ENCODE peak calls at places on chromosomes 1 and 21, in four cellular contexts. Q is H9, G is IMR-90, S is mesendoderm. P is an unnamed sample.

GRCh38 chr1:41668967-41669366 is 184.5 kb upstream of the EDN2 start:
- DNase-seq in Q (no peak), G (no peak), S (no peak), P (no peak)

GRCh38 chr1:198657550-198658064 is 18.8 kb downstream of the PTPRC start:
- DNase-seq in Q (no peak), G (peak; percentile 98), S (no peak), P (no peak)

GRCh38 chr1:168428063-168428731 is 115.6 kb downstream of the XCL2 start:
- DNase-seq in Q (peak; percentile 59), G (no peak), S (peak; percentile 54), P (no peak)

GRCh38 chr1:208031316-208031931 is 120.5 kb upstream of the CD34 start:
- DNase-seq in Q (no peak), G (no peak), S (no peak), P (no peak)

GRCh38 chr1:204206121-204206520 is 7.7 kb downstream of the GOLT1A start:
- DNase-seq in Q (no peak), G (peak; percentile 33), S (no peak), P (no peak)

GRCh38 chr1:196535727-196536126 is 72.5 kb downstream of the KCNT2 start:
- DNase-seq in Q (peak; percentile 34), G (peak; percentile 39), S (peak; percentile 84), P (no peak)

GRCh38 chr21:17441370-17441769 is 71.5 kb upstream of the CXADR start:
- DNase-seq in Q (no peak), G (peak; percentile 42), S (no peak), P (no peak)

GRCh38 chr1:30104551-30104950 is 618.8 kb downstream of the MATN1 start:
- DNase-seq in Q (no peak), G (no peak), S (no peak), P (no peak)

GRCh38 chr1:85836736-85837135 is 128.5 kb upstream of the ZNHIT6 start:
- DNase-seq in Q (no peak), G (no peak), S (no peak), P (no peak)

GRCh38 chr1:5693595-5693994 is 298.6 kb downstream of the NPHP4 start:
- DNase-seq in Q (no peak), G (no peak), S (no peak), P (no peak)

GRCh38 chr1:1309525-1310385 is 1.4 kb downstream of the PUSL1 start:
- DNase-seq in Q (peak; percentile 62), G (no peak), S (no peak), P (no peak)

GRCh38 chr1:53740621-53741105 is 1.7 kb upstream of the GLIS1 start:
- DNase-seq in Q (no peak), G (peak; percentile 87), S (no peak), P (no peak)

GRCh38 chr1:93829061-93829460 is 49.9 kb downstream of the DNTTIP2 start:
- DNase-seq in Q (peak; percentile 53), G (no peak), S (no peak), P (peak; percentile 52)

GRCh38 chr1:10640079-10640578 is 156.3 kb downstream of the CASZ1 start:
- DNase-seq in Q (no peak), G (no peak), S (no peak), P (peak; percentile 79)

GRCh38 chr1:246788895-246789338 is 64.7 kb downstream of the SCCPDH start:
- DNase-seq in Q (peak; percentile 46), G (no peak), S (no peak), P (no peak)

GRCh38 chr1:27011976-27012563 is 580 bp downstream of the TENT5B start:
- DNase-seq in Q (no peak), G (no peak), S (peak; percentile 28), P (peak; percentile 45)

GRCh38 chr1:173856903-173857302 is 10.9 kb downstream of the GAS5 start:
- DNase-seq in Q (no peak), G (peak; percentile 44), S (no peak), P (no peak)

GRCh38 chr21:15210235-15210678 is 145.5 kb upstream of the NRIP1 start:
- DNase-seq in Q (peak; percentile 29), G (no peak), S (peak; percentile 26), P (no peak)

GRCh38 chr1:183480971-183481431 is 8.7 kb downstream of the SMG7 start:
- DNase-seq in Q (no peak), G (peak; percentile 19), S (peak; percentile 66), P (no peak)

GRCh38 chr1:243745361-243745760 is 104.7 kb downstream of the AKT3 start:
- DNase-seq in Q (no peak), G (peak; percentile 33), S (no peak), P (no peak)

GRCh38 chr1:204649756-204650155 is 35.8 kb downstream of the LRRN2 start:
- DNase-seq in Q (no peak), G (no peak), S (no peak), P (no peak)

GRCh38 chr1:207459008-207459407 is 4.9 kb downstream of the CR2 start:
- DNase-seq in Q (no peak), G (no peak), S (no peak), P (no peak)

GRCh38 chr1:119808491-119808890 is 2.8 kb downstream of the REG4 start:
- DNase-seq in Q (no peak), G (peak; percentile 62), S (no peak), P (no peak)

GRCh38 chr1:192005976-192006375 is 152.3 kb upstream of the RGS18 start:
- DNase-seq in Q (no peak), G (no peak), S (no peak), P (no peak)

GRCh38 chr1:152328801-152329391 is 3.9 kb upstream of the FLG start:
- DNase-seq in Q (no peak), G (no peak), S (no peak), P (no peak)

DNA sequence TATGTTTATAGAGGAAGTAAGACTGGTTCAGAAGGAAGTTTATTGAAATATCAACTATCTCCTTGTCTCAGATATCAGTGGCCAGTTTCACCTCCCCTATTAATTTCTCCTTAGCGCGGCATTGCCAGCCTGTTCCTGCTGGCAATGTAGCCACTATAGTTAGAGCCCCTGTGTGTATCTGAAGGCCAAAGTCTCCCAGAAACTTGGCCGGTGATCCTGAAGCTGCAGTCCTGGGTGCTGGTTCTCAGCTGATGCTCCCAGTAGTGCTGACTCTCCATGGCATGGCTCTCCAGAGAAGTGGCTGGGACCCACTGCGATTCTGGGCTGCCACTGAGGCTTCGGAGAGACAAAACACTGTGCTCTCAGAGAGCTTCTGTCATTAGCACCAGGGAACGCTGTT is 59.9 kb downstream of the TNN start:
- DNase-seq in Q (no peak), G (no peak), S (no peak), P (no peak)
- H2BK5ac ChIP-seq in Q (no peak overlapping the region), G (no peak overlapping the region), S (no peak overlapping the region), P (peak overlapping the region; percentile 15)

DNA sequence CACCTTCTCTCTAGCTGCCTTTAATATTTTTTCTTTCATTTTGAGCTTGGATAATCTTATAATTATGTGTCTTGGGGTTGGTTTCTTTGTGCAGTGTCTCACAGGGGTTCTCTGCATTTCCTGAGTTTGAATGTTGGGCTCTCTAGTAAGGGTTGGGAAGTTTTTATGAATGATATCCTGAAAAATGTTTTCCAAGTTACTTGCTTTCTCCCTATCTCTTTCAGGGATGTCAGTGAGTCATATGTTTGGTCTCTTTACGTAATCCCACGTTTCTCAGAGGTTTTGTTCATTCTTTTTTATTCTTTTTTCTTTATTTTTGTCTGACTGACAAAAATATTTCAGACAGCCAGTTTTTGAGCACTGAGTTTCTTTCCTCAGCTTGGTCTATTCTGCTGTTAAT is 55.4 kb upstream of the CCDC190 start:
- DNase-seq in Q (no peak), G (peak; percentile 86), S (no peak), P (no peak)
- H4K5ac ChIP-seq in Q (no peak overlapping the region), G (no peak overlapping the region), S (no peak overlapping the region), P (no peak overlapping the region)

GRCh38 chr1:23567629-23567995 is 8.3 kb upstream of the ID3 start:
- DNase-seq in Q (peak; percentile 43), G (no peak), S (no peak), P (no peak)
- H2BK5ac ChIP-seq in Q (no peak overlapping the region), G (peak overlapping the region; percentile 5), S (peak overlapping the region; percentile 51), P (peak overlapping the region; percentile 75)

DNA sequence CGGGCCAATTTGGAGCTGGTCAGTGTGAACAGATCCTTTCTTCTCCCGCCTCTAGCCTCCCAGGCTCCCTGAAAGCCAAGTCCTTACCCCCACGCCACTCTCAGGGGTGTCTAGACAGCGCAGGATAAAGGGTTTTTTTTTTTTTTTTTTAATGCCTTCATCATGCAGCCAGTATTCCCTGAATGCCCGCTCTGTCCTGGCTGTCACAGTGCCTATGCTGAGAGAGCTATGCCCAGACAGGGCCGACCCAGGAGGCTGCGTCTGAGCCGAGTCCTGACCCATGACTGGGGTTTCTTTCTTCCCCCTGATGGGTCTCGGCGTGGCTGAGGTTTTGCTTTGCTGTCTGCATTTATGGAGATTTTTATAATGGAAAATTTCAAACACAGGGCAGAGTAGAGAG is 18.3 kb downstream of the SPSB1 start:
- DNase-seq in Q (no peak), G (no peak), S (no peak), P (no peak)
- H4K5ac ChIP-seq in Q (no peak overlapping the region), G (no peak overlapping the region), S (no peak overlapping the region), P (no peak overlapping the region)

GRCh38 chr1:32351859-32352745 is 10.2 kb downstream of the FAM229A start:
- DNase-seq in Q (no peak), G (peak; percentile 45), S (peak; percentile 58), P (no peak)
- H2BK5ac ChIP-seq in Q (no peak overlapping the region), G (peak overlapping the region; percentile 81), S (no peak overlapping the region), P (no peak overlapping the region)

GRCh38 chr1:28027238-28027637 is 61.2 kb downstream of the EYA3 start:
- DNase-seq in Q (no peak), G (no peak), S (no peak), P (no peak)

GRCh38 chr1:28035420-28035819 is 53.0 kb downstream of the EYA3 start:
- DNase-seq in Q (no peak), G (no peak), S (no peak), P (no peak)

GRCh38 chr1:28028873-28029654 is 59.3 kb downstream of the EYA3 start:
- DNase-seq in Q (no peak), G (peak; percentile 43), S (no peak), P (no peak)

GRCh38 chr1:28027660-28028059 is 60.8 kb downstream of the EYA3 start:
- DNase-seq in Q (no peak), G (no peak), S (no peak), P (no peak)

DNA sequence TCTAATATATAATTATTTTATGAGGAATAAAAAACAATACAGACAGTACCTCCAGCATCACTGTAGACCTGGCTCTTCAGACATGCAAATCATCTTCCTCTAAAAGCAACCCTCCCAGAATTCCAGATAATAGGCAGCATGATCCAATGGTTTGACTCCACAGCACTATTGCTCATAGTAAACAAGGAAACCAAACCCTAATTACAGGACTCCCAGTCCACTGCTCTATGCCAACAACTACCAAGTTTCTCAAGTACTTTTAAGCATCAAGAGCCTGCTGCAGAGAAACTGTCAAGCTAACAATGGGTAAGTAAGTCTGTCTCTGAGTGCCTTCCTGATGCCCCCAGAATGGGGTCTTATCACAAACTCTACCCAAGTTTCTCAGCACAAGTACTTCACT is 57.2 kb downstream of the EYA3 start:
- DNase-seq in Q (no peak), G (peak; percentile 27), S (no peak), P (no peak)
- H4K5ac ChIP-seq in Q (no peak overlapping the region), G (no peak overlapping the region), S (no peak overlapping the region), P (no peak overlapping the region)

P was measured in H1.